ENCODE peak calls at places on chromosomes 5 and 9, in seven cellular contexts. One of them, this sample, is unnamed.

GRCh38 chr9:68940620-68941019 is 73.3 kb downstream of the PRKACG start:
- DNase-seq in PC-3: no peak
- DNase-seq in MM.1S: no peak
- DNase-seq in OCI-LY7: peak
- DNase-seq in GM23338: no peak
- DNase-seq in HCT116: no peak
- DNase-seq in hepatocyte: no peak
- DNase-seq in this sample: no peak

GRCh38 chr9:12813960-12814876 is 39.4 kb downstream of the LURAP1L start:
- DNase-seq in hepatocyte: peak
- DNase-seq in OCI-LY7: no peak
- DNase-seq in HCT116: peak
- DNase-seq in GM23338: no peak
- DNase-seq in PC-3: peak
- DNase-seq in MM.1S: peak
- DNase-seq in this sample: peak

GRCh38 chr5:122093415-122093814 is 15.4 kb upstream of the LOX start:
- DNase-seq in hepatocyte: peak
- DNase-seq in MM.1S: no peak
- DNase-seq in PC-3: no peak
- DNase-seq in GM23338: no peak
- DNase-seq in OCI-LY7: no peak
- DNase-seq in HCT116: no peak
- DNase-seq in this sample: peak

GRCh38 chr9:26809795-26810194 is 82.8 kb downstream of the CAAP1 start:
- DNase-seq in PC-3: peak
- DNase-seq in GM23338: no peak
- DNase-seq in HCT116: peak
- DNase-seq in OCI-LY7: no peak
- DNase-seq in MM.1S: no peak
- DNase-seq in hepatocyte: no peak
- DNase-seq in this sample: peak

GRCh38 chr5:27015758-27016157 is 22.6 kb downstream of the CDH9 start:
- DNase-seq in hepatocyte: no peak
- DNase-seq in OCI-LY7: no peak
- DNase-seq in GM23338: no peak
- DNase-seq in MM.1S: no peak
- DNase-seq in HCT116: no peak
- DNase-seq in PC-3: peak
- DNase-seq in this sample: no peak

GRCh38 chr9:95831810-95832209 is 43.7 kb upstream of the ERCC6L2 start:
- DNase-seq in hepatocyte: no peak
- DNase-seq in HCT116: no peak
- DNase-seq in GM23338: no peak
- DNase-seq in MM.1S: no peak
- DNase-seq in OCI-LY7: no peak
- DNase-seq in PC-3: no peak
- DNase-seq in this sample: no peak

GRCh38 chr5:83925321-83925877 is 204.7 kb upstream of the HAPLN1 start:
- DNase-seq in MM.1S: no peak
- DNase-seq in HCT116: peak
- DNase-seq in PC-3: peak
- DNase-seq in GM23338: no peak
- DNase-seq in OCI-LY7: no peak
- DNase-seq in hepatocyte: no peak
- DNase-seq in this sample: peak

GRCh38 chr5:16013334-16014065 is 166.1 kb downstream of the MARCHF11 start:
- DNase-seq in MM.1S: no peak
- DNase-seq in GM23338: no peak
- DNase-seq in PC-3: peak
- DNase-seq in HCT116: no peak
- DNase-seq in hepatocyte: no peak
- DNase-seq in OCI-LY7: no peak
- DNase-seq in this sample: peak

GRCh38 chr5:159713773-159714172 is 202.5 kb upstream of the ADRA1B start:
- DNase-seq in OCI-LY7: no peak
- DNase-seq in hepatocyte: no peak
- DNase-seq in GM23338: no peak
- DNase-seq in PC-3: no peak
- DNase-seq in HCT116: no peak
- DNase-seq in MM.1S: no peak
- DNase-seq in this sample: no peak

GRCh38 chr5:158816306-158816705 is 283.4 kb downstream of the EBF1 start:
- DNase-seq in GM23338: no peak
- DNase-seq in OCI-LY7: peak
- DNase-seq in PC-3: no peak
- DNase-seq in hepatocyte: no peak
- DNase-seq in MM.1S: no peak
- DNase-seq in HCT116: no peak
- DNase-seq in this sample: no peak

GRCh38 chr5:107224272-107224671 is 446.5 kb downstream of the EFNA5 start:
- DNase-seq in MM.1S: no peak
- DNase-seq in PC-3: no peak
- DNase-seq in hepatocyte: no peak
- DNase-seq in GM23338: no peak
- DNase-seq in OCI-LY7: no peak
- DNase-seq in HCT116: no peak
- DNase-seq in this sample: no peak

GRCh38 chr5:76329346-76329745 is 73.7 kb upstream of the IQGAP2 start:
- DNase-seq in hepatocyte: no peak
- DNase-seq in GM23338: no peak
- DNase-seq in OCI-LY7: no peak
- DNase-seq in HCT116: no peak
- DNase-seq in MM.1S: no peak
- DNase-seq in PC-3: no peak
- DNase-seq in this sample: no peak

GRCh38 chr9:84736076-84736475 is 66.5 kb downstream of the NTRK2 start:
- DNase-seq in OCI-LY7: no peak
- DNase-seq in hepatocyte: no peak
- DNase-seq in GM23338: no peak
- DNase-seq in PC-3: no peak
- DNase-seq in HCT116: no peak
- DNase-seq in MM.1S: no peak
- DNase-seq in this sample: no peak

GRCh38 chr5:34686762-34687268 is 30.7 kb downstream of the RAI14 start:
- DNase-seq in HCT116: peak
- DNase-seq in hepatocyte: peak
- DNase-seq in PC-3: peak
- DNase-seq in OCI-LY7: no peak
- DNase-seq in MM.1S: no peak
- DNase-seq in GM23338: no peak
- DNase-seq in this sample: peak

GRCh38 chr9:128323192-128323730 is 622 bp downstream of the COQ4 start:
- DNase-seq in HCT116: no peak
- DNase-seq in OCI-LY7: no peak
- DNase-seq in GM23338: no peak
- DNase-seq in hepatocyte: no peak
- DNase-seq in MM.1S: no peak
- DNase-seq in PC-3: no peak
- DNase-seq in this sample: peak

GRCh38 chr5:16736158-16736994 is 119.6 kb upstream of the RETREG1 start:
- DNase-seq in OCI-LY7: no peak
- DNase-seq in GM23338: peak
- DNase-seq in hepatocyte: peak
- DNase-seq in PC-3: peak
- DNase-seq in MM.1S: no peak
- DNase-seq in HCT116: peak
- DNase-seq in this sample: peak

GRCh38 chr9:124254261-124254682 is 3.5 kb upstream of the NEK6 start:
- DNase-seq in PC-3: no peak
- DNase-seq in OCI-LY7: peak
- DNase-seq in GM23338: no peak
- DNase-seq in HCT116: no peak
- DNase-seq in hepatocyte: no peak
- DNase-seq in MM.1S: peak
- DNase-seq in this sample: no peak

GRCh38 chr9:98584059-98584458 is 124.7 kb downstream of the GABBR2 start:
- DNase-seq in GM23338: no peak
- DNase-seq in HCT116: no peak
- DNase-seq in MM.1S: no peak
- DNase-seq in OCI-LY7: peak
- DNase-seq in PC-3: no peak
- DNase-seq in hepatocyte: no peak
- DNase-seq in this sample: no peak

DNA sequence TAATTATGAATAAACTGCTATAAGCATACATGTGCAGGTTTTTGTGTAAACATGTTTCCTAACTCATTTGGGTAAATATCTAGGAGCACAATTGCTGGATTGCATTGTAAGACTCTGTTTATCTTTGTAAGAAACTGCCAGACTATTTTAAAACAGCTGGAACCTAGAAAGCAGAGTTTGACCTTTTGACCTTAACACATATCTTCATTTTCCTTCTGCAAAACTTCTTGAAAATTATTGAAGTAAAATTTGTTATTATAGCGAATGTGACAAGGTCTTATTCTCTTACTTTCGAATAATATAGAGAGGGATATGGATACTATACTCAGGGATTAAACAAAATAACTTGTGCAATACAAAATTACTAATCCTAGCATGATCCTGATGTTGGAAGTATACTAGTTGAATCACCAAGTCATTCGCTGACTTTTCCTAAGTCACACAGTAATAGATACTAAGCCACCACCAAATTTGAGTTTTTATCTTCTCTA is 3.2 kb upstream of the ANXA1 start:
- DNase-seq in HCT116: no peak
- DNase-seq in GM23338: no peak
- DNase-seq in MM.1S: no peak
- DNase-seq in hepatocyte: no peak
- DNase-seq in PC-3: peak
- DNase-seq in OCI-LY7: no peak
- DNase-seq in this sample: peak
- TF ChIP-seq EZH2phosphoT487 in HCT116: no peak
- TF ChIP-seq EZH2phosphoT487 in GM23338: no peak
- TF ChIP-seq EZH2phosphoT487 in MM.1S: no peak
- TF ChIP-seq EZH2phosphoT487 in hepatocyte: no peak
- TF ChIP-seq EZH2phosphoT487 in PC-3: no peak
- TF ChIP-seq EZH2phosphoT487 in OCI-LY7: no peak
- TF ChIP-seq EZH2phosphoT487 in this sample: no peak

GRCh38 chr5:57492632-57493031 is 10.0 kb upstream of the ACTBL2 start:
- DNase-seq in OCI-LY7: no peak
- DNase-seq in GM23338: no peak
- DNase-seq in HCT116: no peak
- DNase-seq in PC-3: no peak
- DNase-seq in hepatocyte: no peak
- DNase-seq in MM.1S: no peak
- DNase-seq in this sample: no peak

GRCh38 chr5:57495285-57495684 is 12.7 kb upstream of the ACTBL2 start:
- DNase-seq in PC-3: no peak
- DNase-seq in GM23338: no peak
- DNase-seq in MM.1S: peak
- DNase-seq in hepatocyte: no peak
- DNase-seq in HCT116: no peak
- DNase-seq in OCI-LY7: no peak
- DNase-seq in this sample: no peak

GRCh38 chr5:57493034-57493433 is 10.4 kb upstream of the ACTBL2 start:
- DNase-seq in MM.1S: no peak
- DNase-seq in OCI-LY7: no peak
- DNase-seq in GM23338: no peak
- DNase-seq in PC-3: peak
- DNase-seq in HCT116: no peak
- DNase-seq in hepatocyte: no peak
- DNase-seq in this sample: no peak

GRCh38 chr5:57495688-57496087 is 13.1 kb upstream of the ACTBL2 start:
- DNase-seq in MM.1S: no peak
- DNase-seq in hepatocyte: no peak
- DNase-seq in OCI-LY7: no peak
- DNase-seq in PC-3: no peak
- DNase-seq in GM23338: peak
- DNase-seq in HCT116: no peak
- DNase-seq in this sample: no peak

GRCh38 chr5:57494104-57495098 is 11.8 kb upstream of the ACTBL2 start:
- DNase-seq in HCT116: peak
- DNase-seq in OCI-LY7: no peak
- DNase-seq in GM23338: no peak
- DNase-seq in MM.1S: peak
- DNase-seq in PC-3: peak
- DNase-seq in hepatocyte: peak
- DNase-seq in this sample: peak
- TF ChIP-seq EZH2phosphoT487 in HCT116: no peak
- TF ChIP-seq EZH2phosphoT487 in OCI-LY7: no peak
- TF ChIP-seq EZH2phosphoT487 in GM23338: no peak
- TF ChIP-seq EZH2phosphoT487 in MM.1S: no peak
- TF ChIP-seq EZH2phosphoT487 in PC-3: no peak
- TF ChIP-seq EZH2phosphoT487 in hepatocyte: no peak
- TF ChIP-seq EZH2phosphoT487 in this sample: no peak

DNA sequence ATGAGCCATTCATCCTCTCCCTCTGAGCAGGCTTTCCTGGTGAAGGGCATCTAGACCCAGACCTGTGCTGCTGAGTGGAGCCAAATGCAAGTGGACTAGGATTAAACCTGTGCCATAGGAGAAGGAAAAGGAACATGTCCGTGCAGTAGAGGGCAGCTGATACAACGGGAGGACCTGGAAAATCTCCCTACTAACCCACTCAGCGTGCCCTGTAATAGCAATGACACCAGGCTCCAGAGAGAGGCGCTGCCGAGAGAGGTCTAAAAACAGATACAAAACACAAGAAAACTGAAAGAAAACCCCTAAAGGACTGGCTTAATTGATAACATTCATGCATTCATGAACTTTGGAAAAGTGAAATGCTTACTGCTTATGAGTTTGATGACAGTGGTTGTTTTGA is 60.8 kb downstream of the PFDN1 start:
- DNase-seq in GM23338: peak
- DNase-seq in PC-3: no peak
- DNase-seq in hepatocyte: no peak
- DNase-seq in HCT116: no peak
- DNase-seq in MM.1S: no peak
- DNase-seq in OCI-LY7: no peak
- DNase-seq in this sample: peak
- TF ChIP-seq EZH2phosphoT487 in GM23338: no peak
- TF ChIP-seq EZH2phosphoT487 in PC-3: no peak
- TF ChIP-seq EZH2phosphoT487 in hepatocyte: no peak
- TF ChIP-seq EZH2phosphoT487 in HCT116: no peak
- TF ChIP-seq EZH2phosphoT487 in MM.1S: no peak
- TF ChIP-seq EZH2phosphoT487 in OCI-LY7: no peak
- TF ChIP-seq EZH2phosphoT487 in this sample: no peak

DNA sequence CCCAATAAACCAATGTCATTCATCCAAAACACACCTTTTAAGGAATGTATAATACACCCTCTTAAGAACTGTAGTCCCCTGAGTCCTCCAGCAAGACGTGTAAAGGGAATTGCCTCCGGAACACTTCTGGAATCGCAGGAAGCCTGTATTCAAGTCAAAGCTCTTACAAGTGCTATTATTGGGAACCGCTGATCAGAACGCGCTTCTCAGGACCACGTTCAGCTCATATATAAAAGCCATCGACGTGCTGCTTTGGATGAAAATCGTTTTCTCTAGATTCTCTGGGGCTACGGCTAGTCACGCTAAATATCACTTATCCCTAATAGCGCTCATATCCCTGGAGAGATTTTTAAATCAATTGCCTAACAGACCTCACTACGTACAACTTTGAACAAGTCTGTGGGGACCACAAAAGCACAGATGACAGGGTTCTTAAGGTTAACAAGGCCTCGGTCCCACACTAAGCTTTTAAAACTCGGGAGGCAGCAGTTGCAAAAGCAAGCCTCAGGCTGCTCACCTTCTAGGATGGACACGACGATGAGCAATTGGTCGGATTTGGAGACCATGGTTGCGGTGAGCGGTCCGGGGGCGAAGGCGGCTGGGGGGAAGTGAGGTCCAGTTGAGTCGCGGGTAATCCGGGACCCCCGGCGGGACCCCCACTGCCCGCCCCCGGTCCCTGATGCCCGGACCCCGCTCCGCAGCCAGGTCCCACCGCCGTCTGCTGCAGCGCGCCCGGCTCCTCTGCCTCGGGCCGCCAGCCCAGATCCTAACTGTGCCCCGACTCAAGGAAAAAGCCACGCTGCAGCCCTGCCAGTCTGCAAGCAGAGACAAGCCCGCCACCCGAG is 548 bp downstream of the CEP120 start:
- DNase-seq in MM.1S: peak
- DNase-seq in HCT116: no peak
- DNase-seq in GM23338: no peak
- DNase-seq in OCI-LY7: peak
- DNase-seq in PC-3: peak
- DNase-seq in hepatocyte: peak
- DNase-seq in this sample: peak
- TF ChIP-seq EZH2phosphoT487 in MM.1S: no peak
- TF ChIP-seq EZH2phosphoT487 in HCT116: no peak
- TF ChIP-seq EZH2phosphoT487 in GM23338: no peak
- TF ChIP-seq EZH2phosphoT487 in OCI-LY7: no peak
- TF ChIP-seq EZH2phosphoT487 in PC-3: no peak
- TF ChIP-seq EZH2phosphoT487 in hepatocyte: no peak
- TF ChIP-seq EZH2phosphoT487 in this sample: no peak

This sample was measured in GM23248.